ENCODE peak calls at places on chromosomes 16 and 17, in ten cellular contexts. One of them, this sample, is unnamed.
A peak's percentile ranks its signal among the peaks of the same experiment; 100 is the strongest.

GRCh38 chr17:27475070-27475673 is 18.9 kb downstream of the KSR1 start:
- DNase-seq in epithelial cell of esophagus: peak; percentile 78
- DNase-seq in endothelial cell: no peak
- DNase-seq in A549: no peak
- DNase-seq in AG09309: no peak
- DNase-seq in B cell: no peak
- DNase-seq in GM23338: no peak
- DNase-seq in WTC11: no peak
- DNase-seq in tibial artery: no peak
- DNase-seq in neural crest cell: no peak
- DNase-seq in this sample: no peak

GRCh38 chr16:70429888-70430666 is 8.8 kb downstream of the ST3GAL2 start:
- DNase-seq in GM23338: no peak
- DNase-seq in epithelial cell of esophagus: no peak
- DNase-seq in WTC11: no peak
- DNase-seq in tibial artery: no peak
- DNase-seq in neural crest cell: no peak
- DNase-seq in A549: no peak
- DNase-seq in B cell: no peak
- DNase-seq in AG09309: no peak
- DNase-seq in endothelial cell: no peak
- DNase-seq in this sample: no peak

GRCh38 chr17:27620721-27621120 is 10.3 kb upstream of the LGALS9 start:
- DNase-seq in epithelial cell of esophagus: no peak
- DNase-seq in A549: no peak
- DNase-seq in GM23338: no peak
- DNase-seq in tibial artery: no peak
- DNase-seq in neural crest cell: no peak
- DNase-seq in endothelial cell: no peak
- DNase-seq in WTC11: no peak
- DNase-seq in B cell: no peak
- DNase-seq in AG09309: no peak
- DNase-seq in this sample: no peak

GRCh38 chr17:45061606-45062205 is 589 bp downstream of the NMT1 start:
- DNase-seq in neural crest cell: no peak
- DNase-seq in AG09309: no peak
- DNase-seq in GM23338: no peak
- DNase-seq in epithelial cell of esophagus: no peak
- DNase-seq in WTC11: no peak
- DNase-seq in tibial artery: peak; percentile 4
- DNase-seq in endothelial cell: no peak
- DNase-seq in A549: no peak
- DNase-seq in B cell: no peak
- DNase-seq in this sample: no peak

GRCh38 chr16:49588729-49589384 is 215.3 kb downstream of the C16orf78 start:
- DNase-seq in neural crest cell: no peak
- DNase-seq in WTC11: peak; percentile 10
- DNase-seq in A549: no peak
- DNase-seq in AG09309: no peak
- DNase-seq in endothelial cell: no peak
- DNase-seq in B cell: no peak
- DNase-seq in tibial artery: peak; percentile 27
- DNase-seq in epithelial cell of esophagus: no peak
- DNase-seq in GM23338: peak; percentile 50
- DNase-seq in this sample: no peak

GRCh38 chr16:24700549-24701392 is 28.7 kb upstream of the TNRC6A start:
- DNase-seq in tibial artery: peak; percentile 94
- DNase-seq in epithelial cell of esophagus: peak; percentile 91
- DNase-seq in B cell: no peak
- DNase-seq in AG09309: peak; percentile 98
- DNase-seq in A549: peak; percentile 89
- DNase-seq in WTC11: no peak
- DNase-seq in neural crest cell: no peak
- DNase-seq in GM23338: peak; percentile 64
- DNase-seq in endothelial cell: no peak
- DNase-seq in this sample: no peak

GRCh38 chr16:69376393-69377059 is 9.3 kb downstream of the TERF2 start:
- DNase-seq in epithelial cell of esophagus: no peak
- DNase-seq in endothelial cell: no peak
- DNase-seq in B cell: no peak
- DNase-seq in GM23338: no peak
- DNase-seq in AG09309: no peak
- DNase-seq in A549: no peak
- DNase-seq in neural crest cell: no peak
- DNase-seq in WTC11: no peak
- DNase-seq in tibial artery: no peak
- DNase-seq in this sample: no peak

GRCh38 chr16:10581507-10581906 is 1.1 kb upstream of the EMP2 start:
- DNase-seq in GM23338: no peak
- DNase-seq in epithelial cell of esophagus: no peak
- DNase-seq in neural crest cell: no peak
- DNase-seq in endothelial cell: no peak
- DNase-seq in WTC11: no peak
- DNase-seq in tibial artery: no peak
- DNase-seq in AG09309: no peak
- DNase-seq in A549: no peak
- DNase-seq in B cell: no peak
- DNase-seq in this sample: no peak

GRCh38 chr16:83552193-83552592 is 255.6 kb upstream of the HSBP1 start:
- DNase-seq in A549: no peak
- DNase-seq in tibial artery: no peak
- DNase-seq in epithelial cell of esophagus: peak; percentile 57
- DNase-seq in B cell: no peak
- DNase-seq in neural crest cell: no peak
- DNase-seq in WTC11: no peak
- DNase-seq in GM23338: no peak
- DNase-seq in AG09309: peak; percentile 33
- DNase-seq in endothelial cell: no peak
- DNase-seq in this sample: no peak

GRCh38 chr16:2926660-2927646 is 15.2 kb downstream of the FLYWCH1 start:
- DNase-seq in epithelial cell of esophagus: peak; percentile 90
- DNase-seq in AG09309: peak; percentile 59
- DNase-seq in endothelial cell: peak; percentile 80
- DNase-seq in tibial artery: peak; percentile 89
- DNase-seq in neural crest cell: peak; percentile 93
- DNase-seq in WTC11: peak; percentile 92
- DNase-seq in A549: peak; percentile 55
- DNase-seq in B cell: peak; percentile 84
- DNase-seq in GM23338: peak; percentile 96
- DNase-seq in this sample: peak; percentile 77

GRCh38 chr16:46757339-46758050 is 9.4 kb upstream of the MYLK3 start:
- DNase-seq in epithelial cell of esophagus: no peak
- DNase-seq in endothelial cell: no peak
- DNase-seq in GM23338: peak; percentile 26
- DNase-seq in B cell: no peak
- DNase-seq in tibial artery: no peak
- DNase-seq in neural crest cell: no peak
- DNase-seq in AG09309: no peak
- DNase-seq in A549: no peak
- DNase-seq in WTC11: no peak
- DNase-seq in this sample: no peak

GRCh38 chr17:82247175-82247823 is 18.5 kb downstream of the SLC16A3 start:
- DNase-seq in neural crest cell: no peak
- DNase-seq in tibial artery: no peak
- DNase-seq in GM23338: no peak
- DNase-seq in AG09309: no peak
- DNase-seq in endothelial cell: no peak
- DNase-seq in A549: no peak
- DNase-seq in epithelial cell of esophagus: no peak
- DNase-seq in WTC11: no peak
- DNase-seq in B cell: peak; percentile 40
- DNase-seq in this sample: no peak

GRCh38 chr16:49603956-49604355 is 230.4 kb downstream of the C16orf78 start:
- DNase-seq in AG09309: no peak
- DNase-seq in endothelial cell: no peak
- DNase-seq in GM23338: no peak
- DNase-seq in B cell: no peak
- DNase-seq in WTC11: no peak
- DNase-seq in tibial artery: no peak
- DNase-seq in neural crest cell: no peak
- DNase-seq in A549: no peak
- DNase-seq in epithelial cell of esophagus: no peak
- DNase-seq in this sample: no peak

GRCh38 chr16:75322706-75323105 is 71.3 kb upstream of the BCAR1 start:
- DNase-seq in epithelial cell of esophagus: peak; percentile 76
- DNase-seq in tibial artery: no peak
- DNase-seq in A549: no peak
- DNase-seq in endothelial cell: no peak
- DNase-seq in AG09309: no peak
- DNase-seq in GM23338: no peak
- DNase-seq in neural crest cell: no peak
- DNase-seq in WTC11: no peak
- DNase-seq in B cell: no peak
- DNase-seq in this sample: no peak

GRCh38 chr17:19579867-19580565 is 46.4 kb downstream of the SLC47A1 start:
- DNase-seq in AG09309: no peak
- DNase-seq in WTC11: peak; percentile 30
- DNase-seq in endothelial cell: peak; percentile 22
- DNase-seq in GM23338: peak; percentile 66
- DNase-seq in B cell: peak; percentile 71
- DNase-seq in A549: no peak
- DNase-seq in tibial artery: no peak
- DNase-seq in neural crest cell: peak; percentile 4
- DNase-seq in epithelial cell of esophagus: peak; percentile 8
- DNase-seq in this sample: no peak

GRCh38 chr17:57085448-57086068 is 512 bp downstream of the AKAP1 start:
- DNase-seq in GM23338: peak; percentile 60
- DNase-seq in tibial artery: peak; percentile 86
- DNase-seq in B cell: peak; percentile 85
- DNase-seq in AG09309: no peak
- DNase-seq in neural crest cell: peak; percentile 58
- DNase-seq in endothelial cell: peak; percentile 66
- DNase-seq in A549: peak; percentile 72
- DNase-seq in epithelial cell of esophagus: peak; percentile 35
- DNase-seq in WTC11: peak; percentile 56
- DNase-seq in this sample: peak; percentile 89
- TF ChIP-seq CTCF in GM23338: peak; percentile 34
- TF ChIP-seq CTCF in tibial artery: peak; percentile 30
- TF ChIP-seq CTCF in B cell: no peak
- TF ChIP-seq CTCF in AG09309: peak; percentile 21
- TF ChIP-seq CTCF in neural crest cell: peak; percentile 33
- TF ChIP-seq CTCF in endothelial cell: no peak
- TF ChIP-seq CTCF in A549: peak; percentile 27
- TF ChIP-seq CTCF in epithelial cell of esophagus: no peak
- TF ChIP-seq CTCF in WTC11: no peak
- TF ChIP-seq CTCF in this sample: peak; percentile 17

GRCh38 chr16:81497690-81498089 is 53.1 kb downstream of the CMIP start:
- DNase-seq in GM23338: peak; percentile 34
- DNase-seq in WTC11: no peak
- DNase-seq in neural crest cell: no peak
- DNase-seq in tibial artery: no peak
- DNase-seq in AG09309: no peak
- DNase-seq in A549: no peak
- DNase-seq in epithelial cell of esophagus: no peak
- DNase-seq in endothelial cell: no peak
- DNase-seq in B cell: peak; percentile 79
- DNase-seq in this sample: no peak
- TF ChIP-seq CTCF in GM23338: no peak
- TF ChIP-seq CTCF in WTC11: no peak
- TF ChIP-seq CTCF in neural crest cell: no peak
- TF ChIP-seq CTCF in tibial artery: peak; percentile 14
- TF ChIP-seq CTCF in AG09309: no peak
- TF ChIP-seq CTCF in A549: no peak
- TF ChIP-seq CTCF in epithelial cell of esophagus: no peak
- TF ChIP-seq CTCF in endothelial cell: no peak
- TF ChIP-seq CTCF in B cell: peak; percentile 31
- TF ChIP-seq CTCF in this sample: no peak

DNA sequence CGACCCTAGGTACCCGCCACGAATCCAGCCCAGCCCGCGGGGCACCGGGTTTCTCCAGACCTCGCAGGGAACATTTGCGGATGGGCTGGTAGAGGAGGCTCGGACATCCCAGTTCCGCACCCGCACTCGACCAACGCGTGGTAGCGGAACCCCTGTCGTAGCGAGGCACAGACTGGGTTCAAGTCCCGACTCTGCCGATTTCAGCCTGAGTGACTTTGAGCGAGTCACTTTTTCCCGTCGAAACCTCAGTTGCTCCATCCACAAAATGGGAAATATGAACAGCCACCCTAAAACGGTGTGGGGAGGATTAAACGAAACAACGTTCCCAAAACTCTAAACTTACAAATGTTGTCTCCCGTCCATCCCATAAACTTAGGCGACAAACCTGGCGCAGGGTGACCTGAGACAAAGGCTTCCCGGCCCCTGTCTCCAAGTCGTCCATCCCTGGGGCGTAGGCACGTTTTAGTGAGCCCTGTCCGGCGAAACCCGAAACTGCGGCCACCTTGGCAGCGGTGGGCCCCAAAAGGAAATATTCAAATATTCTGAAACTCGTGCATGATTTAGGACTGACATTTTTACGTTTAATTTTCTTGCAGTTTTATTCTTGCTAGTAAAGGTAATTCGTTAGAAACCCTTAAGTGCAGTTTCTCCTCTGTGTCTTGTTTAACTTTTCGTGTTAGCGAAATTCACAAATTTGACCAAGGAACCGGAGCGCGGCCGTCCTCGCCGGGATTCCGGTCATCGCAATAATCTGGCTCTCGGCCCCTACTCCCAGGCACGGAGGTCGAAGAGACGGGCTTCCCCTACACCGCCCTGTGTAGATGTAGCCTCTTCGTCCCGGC is 2.0 kb upstream of the MLLT6 start:
- DNase-seq in endothelial cell: no peak
- DNase-seq in A549: no peak
- DNase-seq in tibial artery: no peak
- DNase-seq in neural crest cell: peak; percentile 15
- DNase-seq in GM23338: peak; percentile 40
- DNase-seq in AG09309: no peak
- DNase-seq in epithelial cell of esophagus: no peak
- DNase-seq in B cell: no peak
- DNase-seq in WTC11: no peak
- DNase-seq in this sample: no peak
- TF ChIP-seq CTCF in endothelial cell: no peak
- TF ChIP-seq CTCF in A549: no peak
- TF ChIP-seq CTCF in tibial artery: no peak
- TF ChIP-seq CTCF in neural crest cell: no peak
- TF ChIP-seq CTCF in GM23338: no peak
- TF ChIP-seq CTCF in AG09309: no peak
- TF ChIP-seq CTCF in epithelial cell of esophagus: no peak
- TF ChIP-seq CTCF in B cell: no peak
- TF ChIP-seq CTCF in WTC11: no peak
- TF ChIP-seq CTCF in this sample: no peak

DNA sequence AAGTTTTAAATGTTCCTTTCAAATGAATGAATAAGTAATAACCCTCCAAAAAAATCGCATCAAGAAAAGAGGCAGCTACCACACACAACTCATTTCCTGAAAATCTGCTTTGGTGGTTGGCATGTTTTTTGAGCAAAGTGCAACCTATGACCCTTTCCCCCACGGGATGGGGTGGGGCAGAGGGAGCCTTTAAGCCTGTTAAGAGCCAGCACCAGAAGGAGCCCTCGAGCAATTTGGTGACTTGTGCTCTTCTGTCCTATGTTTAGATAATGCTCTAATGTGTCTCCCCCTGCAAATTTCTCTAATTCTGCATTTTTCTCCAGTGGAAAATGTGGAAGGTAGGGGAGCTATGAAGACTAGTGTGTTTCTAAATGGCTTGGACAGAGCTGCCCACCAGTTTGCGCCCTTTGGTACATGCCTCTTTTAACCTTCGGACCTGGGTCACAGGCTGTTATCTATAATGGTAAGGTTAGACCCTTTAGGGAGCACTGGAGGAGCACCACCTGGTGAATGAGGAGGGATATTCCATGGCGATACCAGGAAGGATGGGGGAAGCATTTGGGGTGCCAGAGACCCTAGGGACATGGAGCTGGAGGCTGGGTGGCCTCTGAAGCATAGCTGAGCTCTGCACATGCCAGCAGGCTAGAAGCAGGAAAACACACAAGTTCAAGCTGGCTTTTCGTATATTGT is 1.6 kb downstream of the PYCARD start:
- DNase-seq in epithelial cell of esophagus: peak; percentile 41
- DNase-seq in A549: no peak
- DNase-seq in endothelial cell: no peak
- DNase-seq in neural crest cell: no peak
- DNase-seq in GM23338: no peak
- DNase-seq in tibial artery: no peak
- DNase-seq in B cell: peak; percentile 66
- DNase-seq in AG09309: no peak
- DNase-seq in WTC11: no peak
- DNase-seq in this sample: no peak
- TF ChIP-seq CTCF in epithelial cell of esophagus: no peak
- TF ChIP-seq CTCF in A549: no peak
- TF ChIP-seq CTCF in endothelial cell: no peak
- TF ChIP-seq CTCF in neural crest cell: no peak
- TF ChIP-seq CTCF in GM23338: no peak
- TF ChIP-seq CTCF in tibial artery: no peak
- TF ChIP-seq CTCF in B cell: no peak
- TF ChIP-seq CTCF in AG09309: peak; percentile 19
- TF ChIP-seq CTCF in WTC11: no peak
- TF ChIP-seq CTCF in this sample: no peak